ENCODE peak calls at places on chromosomes 1 and 21, in four cellular contexts. B is stimulated activated CD4-positive, alpha-beta T cell treated with anti-CD3 and anti-CD28 coated beads, TNF-alpha, amount 100 ng/mL, for 24 hours; J is naive B cell; A is fibroblast of pulmonary artery. N is an unnamed sample.

GRCh38 chr1:18505666-18506065 is 24.9 kb downstream of the KLHDC7A start:
- DNase-seq in J (no peak), A (no peak), B (no peak), N (no peak)

GRCh38 chr1:200558866-200559459 is 61.6 kb downstream of the KIF14 start:
- DNase-seq in A (peak), J (peak), B (no peak), N (peak)

GRCh38 chr21:37463083-37463780 is 96.7 kb downstream of the DYRK1A start:
- DNase-seq in J (no peak), B (peak), A (peak), N (peak)

GRCh38 chr1:25503551-25504426 is 39.6 kb upstream of the LDLRAP1 start:
- DNase-seq in A (no peak), J (peak), B (peak), N (peak)

GRCh38 chr21:28089599-28090421 is 902.9 kb downstream of the LTN1 start:
- DNase-seq in A (no peak), B (no peak), J (no peak), N (no peak)

GRCh38 chr1:38576241-38576640 is 283.3 kb downstream of the RRAGC start:
- DNase-seq in J (no peak), B (no peak), A (no peak), N (no peak)

GRCh38 chr1:113765306-113765705 is 6.0 kb upstream of the PHTF1 start:
- DNase-seq in J (no peak), B (no peak), A (peak), N (no peak)

GRCh38 chr1:119929643-119930310 is 33.5 kb upstream of the ADAM30 start:
- DNase-seq in B (no peak), J (no peak), A (no peak), N (no peak)

GRCh38 chr1:211356723-211357418 is 30.2 kb downstream of the TRAF5 start:
- DNase-seq in J (no peak), B (no peak), A (peak), N (no peak)

GRCh38 chr1:50368179-50369007 is 54.9 kb downstream of the DMRTA2 start:
- DNase-seq in A (peak), J (peak), B (peak), N (peak)

GRCh38 chr1:202821467-202821866 is 10.7 kb downstream of the PCAT6 start:
- DNase-seq in B (no peak), J (no peak), A (peak), N (no peak)

GRCh38 chr21:44088401-44088780 is 18.8 kb upstream of the PWP2 start:
- DNase-seq in B (no peak), J (no peak), A (no peak), N (no peak)

GRCh38 chr21:35075546-35075945 is 26.4 kb upstream of the RUNX1 start:
- DNase-seq in A (peak), B (no peak), J (no peak), N (no peak)

GRCh38 chr1:229888561-229889001 is 178.5 kb upstream of the GALNT2 start:
- DNase-seq in J (no peak), A (no peak), B (no peak), N (no peak)

GRCh38 chr1:209883341-209883971 is 54.6 kb upstream of the SYT14 start:
- DNase-seq in J (no peak), A (peak), B (no peak), N (no peak)

GRCh38 chr1:101235696-101236545 is 898 bp upstream of the S1PR1 start:
- DNase-seq in J (peak), A (peak), B (peak), N (peak)

GRCh38 chr1:55002686-55003085 is 4.0 kb downstream of the BSND start:
- DNase-seq in A (no peak), B (no peak), J (no peak), N (no peak)

GRCh38 chr1:93620841-93621210 is 60.8 kb downstream of the BCAR3 start:
- DNase-seq in J (no peak), B (no peak), A (no peak), N (no peak)

GRCh38 chr1:172390620-172391491 is 29.6 kb upstream of the C1orf105 start:
- DNase-seq in J (peak), A (no peak), B (no peak), N (peak)

GRCh38 chr1:109632671-109633346 is 13.2 kb downstream of the AMPD2 start:
- DNase-seq in J (no peak), A (no peak), B (no peak), N (no peak)

GRCh38 chr1:64107041-64107440 is 96.4 kb upstream of the UBE2U start:
- DNase-seq in J (no peak), A (no peak), B (no peak), N (no peak)

GRCh38 chr1:215878128-215878527 is 311.0 kb downstream of the KCTD3 start:
- DNase-seq in A (peak), B (no peak), J (no peak), N (no peak)

GRCh38 chr1:167631987-167632680 is 2.1 kb downstream of the RCSD1 start:
- DNase-seq in J (peak), A (peak), B (no peak), N (peak)

GRCh38 chr21:25708467-25709065 is 26.1 kb downstream of the ATP5PF start:
- DNase-seq in A (peak), B (peak), J (peak), N (peak)

N was measured in OCI-LY7.